ENCODE peak calls at places on chromosomes 3 and 15, in seven cellular contexts. S, D, E, O, L, H and U are unnamed samples.

GRCh38 chr3:71728632-71729342 is 3.6 kb upstream of the EIF4E3 start:
- DNase-seq in H (no peak), S (peak), O (no peak), D (no peak), L (no peak), E (peak), U (no peak)

GRCh38 chr3:8767181-8767666 is 2.2 kb downstream of the OXTR start:
- DNase-seq in D (no peak), H (no peak), S (no peak), E (no peak), L (no peak), O (no peak), U (no peak)

GRCh38 chr15:68620721-68621528 is 42.1 kb downstream of the CORO2B start:
- DNase-seq in O (no peak), E (peak), D (peak), L (no peak), H (no peak), S (peak), U (peak)

GRCh38 chr3:58416191-58416590 is 17.4 kb downstream of the PDHB start:
- DNase-seq in O (no peak), E (no peak), L (no peak), D (no peak), H (no peak), S (no peak), U (no peak)

GRCh38 chr3:184598220-184598927 is 36.8 kb downstream of the EPHB3 start:
- DNase-seq in E (no peak), D (no peak), O (no peak), H (no peak), L (no peak), S (no peak), U (no peak)

GRCh38 chr3:72442755-72443154 is 405.5 kb downstream of the SHQ1 start:
- DNase-seq in E (no peak), H (no peak), L (no peak), S (no peak), D (no peak), O (no peak), U (no peak)

GRCh38 chr3:58874795-58875194 is 175.0 kb downstream of the CFAP20DC start:
- DNase-seq in E (no peak), D (no peak), L (peak), H (no peak), O (no peak), S (no peak), U (peak)

GRCh38 chr3:109268181-109268580 is 48.1 kb downstream of the DPPA2 start:
- DNase-seq in E (no peak), D (no peak), O (no peak), S (no peak), L (no peak), H (no peak), U (peak)

GRCh38 chr3:109973733-109974132 is 636.4 kb upstream of the DPPA4 start:
- DNase-seq in O (no peak), D (no peak), E (no peak), S (no peak), H (no peak), L (no peak), U (peak)

GRCh38 chr3:48247401-48247807 is 6.5 kb downstream of the ZNF589 start:
- DNase-seq in D (no peak), L (no peak), O (no peak), S (no peak), H (peak), E (no peak), U (peak)

GRCh38 chr3:196872316-196872715 is 4.6 kb downstream of the SENP5 start:
- DNase-seq in H (no peak), S (no peak), E (no peak), D (no peak), O (no peak), L (no peak), U (no peak)

GRCh38 chr3:38031022-38031994 is 1.9 kb upstream of the PLCD1 start:
- DNase-seq in E (no peak), H (no peak), L (no peak), S (no peak), D (no peak), O (no peak), U (peak)

GRCh38 chr3:188683032-188683491 is 488.7 kb upstream of the TPRG1 start:
- DNase-seq in L (no peak), S (no peak), E (no peak), O (no peak), D (peak), H (no peak), U (peak)

GRCh38 chr15:88649753-88650551 is 11.1 kb downstream of the ISG20 start:
- DNase-seq in L (no peak), E (no peak), H (no peak), S (no peak), O (no peak), D (no peak), U (no peak)

GRCh38 chr15:46304320-46304719 is 669.5 kb downstream of the SQOR start:
- DNase-seq in D (no peak), S (no peak), L (no peak), H (peak), O (peak), E (no peak), U (no peak)

GRCh38 chr3:124032351-124032880 is 40.5 kb upstream of the ROPN1 start:
- DNase-seq in O (no peak), L (no peak), E (no peak), H (no peak), D (no peak), S (peak), U (peak)

GRCh38 chr15:89368566-89369223 is 34.1 kb upstream of the POLG start:
- DNase-seq in O (no peak), S (peak), D (no peak), L (no peak), H (no peak), E (no peak), U (no peak)